ENCODE peak calls at places on chromosomes 5 and 9, in four cellular contexts. U is NCI-H774; J is stimulated activated CD4-positive, alpha-beta T cell treated with anti-CD3 and anti-CD28 coated beads, Interleukin-2, amount 100 ng/mL, for 4 hours; G is neural crest cell. L is an unnamed sample.

GRCh38 chr9:621199-621860 is 220.2 kb upstream of the DMRT1 start:
- DNase-seq in G (no peak), J (no peak), U (no peak), L (no peak)

GRCh38 chr9:113955076-113955752 is 79.1 kb downstream of the ZNF618 start:
- DNase-seq in J (no peak), U (no peak), G (no peak), L (no peak)

GRCh38 chr9:95947118-95947517 is 71.6 kb downstream of the ERCC6L2 start:
- DNase-seq in J (no peak), U (no peak), G (no peak), L (no peak)

GRCh38 chr5:83645936-83646335 is 74.7 kb downstream of the HAPLN1 start:
- DNase-seq in J (no peak), G (no peak), U (no peak), L (no peak)

GRCh38 chr5:9654886-9655285 is 24.7 kb upstream of the TAS2R1 start:
- DNase-seq in G (no peak), J (no peak), U (no peak), L (no peak)

GRCh38 chr9:97979778-97980478 is 3.2 kb upstream of the ANP32B start:
- DNase-seq in G (no peak), J (no peak), U (no peak), L (no peak)

GRCh38 chr5:14174235-14174636 is 31.1 kb downstream of the TRIO start:
- DNase-seq in J (no peak), U (no peak), G (no peak), L (no peak)

GRCh38 chr5:160209917-160210316 is 19.4 kb upstream of the FABP6 start:
- DNase-seq in J (no peak), G (no peak), U (no peak), L (no peak)

GRCh38 chr5:38414348-38414747 is 142.1 kb downstream of the LIFR start:
- DNase-seq in G (no peak), J (no peak), U (no peak), L (no peak)

GRCh38 chr5:5658226-5658625 is 235.7 kb downstream of the ICE1 start:
- DNase-seq in J (no peak), U (no peak), G (no peak), L (no peak)

GRCh38 chr5:17732351-17732923 is 98.2 kb downstream of the TAF11L14 start:
- DNase-seq in J (no peak), U (no peak), G (no peak), L (no peak)

GRCh38 chr9:93288341-93288740 is 104.4 kb downstream of the WNK2 start:
- DNase-seq in U (no peak), G (no peak), J (no peak), L (no peak)

GRCh38 chr5:9173281-9174048 is 372.4 kb downstream of the SEMA5A start:
- DNase-seq in G (no peak), J (no peak), U (no peak), L (no peak)